ENCODE peak calls at places on chromosomes 3 and 15, in four cellular contexts. G is body of pancreas, X is right lobe of liver, A is HepG2. B is an unnamed sample.
A peak's percentile ranks its signal among the peaks of the same experiment; 100 is the strongest.

GRCh38 chr15:56929389-56929788 is 10.9 kb downstream of the TCF12 start:
- DNase-seq in G (no peak), X (no peak), A (no peak), B (no peak)

GRCh38 chr3:181711325-181712135 is at the start of gene SOX2:
- DNase-seq in G (peak; percentile 58), X (peak; percentile 78), A (peak; percentile 67), B (no peak)

GRCh38 chr3:124117486-124117885 is 125.6 kb upstream of the ROPN1 start:
- DNase-seq in G (no peak), X (no peak), A (no peak), B (no peak)

GRCh38 chr3:114067804-114068203 is 11.3 kb downstream of the QTRT2 start:
- DNase-seq in G (no peak), X (no peak), A (no peak), B (no peak)

GRCh38 chr15:47565986-47566385 is 151.3 kb upstream of the SEMA6D start:
- DNase-seq in G (no peak), X (no peak), A (no peak), B (no peak)

GRCh38 chr3:137987723-137988122 is 22.2 kb upstream of the CLDN18 start:
- DNase-seq in G (no peak), X (no peak), A (no peak), B (no peak)

GRCh38 chr15:57418640-57419039 is 42.3 kb downstream of the CGNL1 start:
- DNase-seq in G (no peak), X (peak; percentile 91), A (no peak), B (no peak)

GRCh38 chr3:177498037-177498857 is 301.0 kb upstream of the TBL1XR1 start:
- DNase-seq in G (peak; percentile 80), X (no peak), A (no peak), B (no peak)

GRCh38 chr3:67580430-67581000 is 73.9 kb downstream of the SUCLG2 start:
- DNase-seq in G (no peak), X (no peak), A (no peak), B (no peak)

GRCh38 chr3:141465221-141465620 is 21.6 kb upstream of the RASA2 start:
- DNase-seq in G (no peak), X (no peak), A (no peak), B (no peak)

GRCh38 chr3:141466633-141467169 is 20.1 kb upstream of the RASA2 start:
- DNase-seq in G (no peak), X (no peak), A (no peak), B (no peak)

GRCh38 chr3:141471160-141471559 is 15.7 kb upstream of the RASA2 start:
- DNase-seq in G (no peak), X (no peak), A (peak; percentile 36), B (no peak)

GRCh38 chr3:141469712-141470111 is 17.1 kb upstream of the RASA2 start:
- DNase-seq in G (no peak), X (no peak), A (no peak), B (no peak)
- TF ChIP-seq POLR2A in G (no peak), X (no peak), A (no peak), B (no peak)

DNA sequence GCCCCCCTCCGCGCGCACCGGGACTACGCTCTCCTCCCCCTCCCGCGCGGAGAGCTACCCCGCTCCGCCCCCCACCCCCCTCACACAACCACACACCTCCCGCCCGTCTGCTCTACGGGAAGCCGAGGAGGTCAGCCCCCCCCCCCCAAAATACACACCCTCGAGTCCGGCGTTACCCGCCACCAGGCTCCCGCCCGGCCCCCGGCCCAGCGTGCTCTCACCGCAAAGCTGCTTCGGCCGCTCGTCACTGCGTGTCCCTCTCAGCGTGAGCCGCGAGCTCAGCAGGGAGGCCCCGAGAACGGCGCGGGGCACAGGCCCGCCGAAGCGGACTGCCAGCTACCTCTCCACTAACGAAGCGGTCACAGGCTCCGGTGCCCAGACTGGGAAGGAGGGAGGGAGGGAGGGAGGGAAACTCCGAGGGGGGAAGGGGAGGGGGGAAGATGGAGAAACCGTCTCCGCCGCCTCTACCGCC is 252 bp downstream of the SIN3A start:
- DNase-seq in G (no peak), X (no peak), A (no peak), B (no peak)
- TF ChIP-seq POLR2A in G (peak; percentile 2), X (no peak), A (no peak), B (no peak)

GRCh38 chr3:12585970-12586369 is 29.1 kb downstream of the MKRN2 start:
- DNase-seq in G (no peak), X (no peak), A (no peak), B (no peak)
- TF ChIP-seq POLR2A in G (no peak), X (no peak), A (no peak), B (no peak)

GRCh38 chr3:66413151-66413751 is 87.6 kb downstream of the LRIG1 start:
- DNase-seq in G (no peak), X (no peak), A (no peak), B (peak; percentile 6)
- TF ChIP-seq POLR2A in G (no peak), X (no peak), A (no peak), B (no peak)

DNA sequence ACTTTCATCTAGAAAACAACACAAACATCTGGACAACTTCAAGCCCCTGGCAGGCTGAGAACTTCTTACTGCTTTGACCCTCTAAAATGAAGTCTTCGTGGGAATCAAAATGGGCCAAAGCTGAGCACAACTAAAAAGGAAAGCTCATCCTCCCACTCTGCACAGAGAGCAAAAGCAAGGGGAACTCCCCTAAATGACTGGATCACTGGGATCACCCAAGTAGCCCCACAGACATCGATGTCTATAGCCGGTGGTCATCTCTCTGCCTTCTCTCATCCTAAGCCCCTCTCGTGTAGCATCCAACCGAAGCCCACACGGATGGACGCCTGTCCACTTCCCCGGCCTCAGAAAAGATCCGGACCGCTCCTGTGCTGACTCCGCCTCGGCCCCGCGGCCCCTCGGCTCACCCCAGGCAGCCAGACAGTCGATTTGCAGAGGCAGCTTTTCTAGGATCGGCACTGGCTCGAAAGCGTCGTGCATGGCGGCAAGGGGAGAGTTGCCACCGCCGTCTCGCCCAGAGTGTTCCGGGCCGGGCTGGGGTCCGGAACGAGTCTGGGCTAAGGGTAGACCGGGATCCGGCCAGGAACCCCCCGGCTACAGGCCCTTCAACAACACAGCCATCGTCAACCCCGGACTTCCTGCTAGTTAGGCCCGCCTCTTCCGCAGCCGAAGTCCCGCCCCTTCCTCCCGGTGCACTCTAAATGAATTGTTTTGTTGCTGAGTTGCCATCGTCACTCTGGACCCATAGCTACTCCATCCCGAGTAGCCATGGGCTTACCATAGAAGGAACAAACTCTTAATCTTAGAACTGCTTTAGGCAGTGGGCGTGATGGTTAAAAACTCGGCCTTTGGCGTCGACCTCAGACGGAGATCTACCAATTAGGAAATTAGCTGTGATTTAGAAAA is at the start of gene VPS39:
- DNase-seq in G (peak; percentile 83), X (peak; percentile 81), A (peak; percentile 77), B (peak; percentile 79)
- TF ChIP-seq POLR2A in G (peak; percentile 76), X (peak; percentile 38), A (peak; percentile 84), B (no peak)

DNA sequence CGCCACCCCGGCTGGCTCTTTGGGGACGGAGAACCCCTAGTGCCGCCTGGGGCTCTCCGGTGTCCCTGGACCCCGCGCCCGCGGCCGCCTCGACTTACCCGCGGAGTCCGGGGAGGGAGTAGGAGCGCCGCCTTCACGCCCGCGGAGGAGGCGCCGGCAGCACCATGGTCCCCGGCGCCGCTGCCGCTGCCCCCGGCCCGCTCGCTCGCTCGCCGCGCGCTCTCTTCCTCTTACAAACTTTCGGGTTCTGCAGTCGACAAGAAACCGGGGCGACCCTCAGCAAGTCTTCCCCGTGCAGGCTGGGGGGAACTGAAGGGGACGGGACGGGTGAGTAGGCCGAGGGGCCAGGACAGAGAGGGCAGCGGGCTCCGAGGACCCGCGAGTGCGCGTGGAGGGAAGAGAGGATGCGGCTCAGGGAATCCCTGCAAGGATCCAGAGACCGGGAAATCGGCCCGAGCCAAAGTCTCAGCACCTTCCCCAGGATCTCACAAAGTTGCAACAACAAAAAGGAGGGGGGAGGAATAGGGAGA is 2.0 kb downstream of the FOXP1 start:
- DNase-seq in G (peak; percentile 37), X (peak; percentile 65), A (no peak), B (peak; percentile 33)
- TF ChIP-seq POLR2A in G (no peak), X (no peak), A (no peak), B (no peak)